ENCODE peak calls at places on chromosomes 7 and 10, in eight cellular contexts. One of them, this sample, is unnamed.

GRCh38 chr7:107427462-107427861 is 42.4 kb upstream of the GPR22 start:
- ATAC-seq in RWPE2: no peak
- ATAC-seq in foreskin keratinocyte: no peak
- ATAC-seq in left lung: no peak
- ATAC-seq in pancreas: peak; percentile 80
- ATAC-seq in right cardiac atrium: peak; percentile 36
- ATAC-seq in heart right ventricle: peak; percentile 61
- ATAC-seq in HCT116: no peak
- ATAC-seq in this sample: no peak

GRCh38 chr10:26696786-26697162 is 727 bp upstream of the PDSS1 start:
- ATAC-seq in pancreas: peak; percentile 7
- ATAC-seq in foreskin keratinocyte: no peak
- ATAC-seq in left lung: peak; percentile 19
- ATAC-seq in RWPE2: no peak
- ATAC-seq in HCT116: peak; percentile 28
- ATAC-seq in heart right ventricle: no peak
- ATAC-seq in right cardiac atrium: no peak
- ATAC-seq in this sample: no peak

GRCh38 chr10:86311900-86312299 is 54.7 kb downstream of the GRID1 start:
- ATAC-seq in right cardiac atrium: no peak
- ATAC-seq in pancreas: no peak
- ATAC-seq in foreskin keratinocyte: no peak
- ATAC-seq in heart right ventricle: no peak
- ATAC-seq in left lung: no peak
- ATAC-seq in HCT116: no peak
- ATAC-seq in RWPE2: no peak
- ATAC-seq in this sample: no peak

GRCh38 chr7:105978035-105978434 is 15.0 kb downstream of the CDHR3 start:
- ATAC-seq in HCT116: no peak
- ATAC-seq in pancreas: no peak
- ATAC-seq in RWPE2: no peak
- ATAC-seq in foreskin keratinocyte: no peak
- ATAC-seq in right cardiac atrium: peak; percentile 77
- ATAC-seq in heart right ventricle: peak; percentile 93
- ATAC-seq in left lung: peak; percentile 86
- ATAC-seq in this sample: no peak

GRCh38 chr7:130179631-130180030 is 25.6 kb downstream of the TMEM209 start:
- ATAC-seq in foreskin keratinocyte: no peak
- ATAC-seq in right cardiac atrium: no peak
- ATAC-seq in RWPE2: no peak
- ATAC-seq in HCT116: no peak
- ATAC-seq in heart right ventricle: no peak
- ATAC-seq in left lung: no peak
- ATAC-seq in pancreas: no peak
- ATAC-seq in this sample: no peak

GRCh38 chr10:11344550-11344949 is 266.9 kb downstream of the USP6NL start:
- ATAC-seq in pancreas: no peak
- ATAC-seq in RWPE2: no peak
- ATAC-seq in right cardiac atrium: no peak
- ATAC-seq in HCT116: no peak
- ATAC-seq in heart right ventricle: no peak
- ATAC-seq in left lung: no peak
- ATAC-seq in foreskin keratinocyte: no peak
- ATAC-seq in this sample: no peak

GRCh38 chr7:55877308-55877707 is 9.9 kb upstream of the ZNF713 start:
- ATAC-seq in heart right ventricle: no peak
- ATAC-seq in pancreas: no peak
- ATAC-seq in left lung: no peak
- ATAC-seq in foreskin keratinocyte: no peak
- ATAC-seq in RWPE2: no peak
- ATAC-seq in HCT116: no peak
- ATAC-seq in right cardiac atrium: no peak
- ATAC-seq in this sample: no peak

GRCh38 chr7:33809218-33809617 is 96.1 kb upstream of the BMPER start:
- ATAC-seq in pancreas: no peak
- ATAC-seq in foreskin keratinocyte: no peak
- ATAC-seq in right cardiac atrium: no peak
- ATAC-seq in left lung: peak; percentile 17
- ATAC-seq in RWPE2: no peak
- ATAC-seq in HCT116: no peak
- ATAC-seq in heart right ventricle: no peak
- ATAC-seq in this sample: no peak

GRCh38 chr7:129210989-129211312 is 13.9 kb upstream of the AHCYL2 start:
- ATAC-seq in HCT116: no peak
- ATAC-seq in right cardiac atrium: peak; percentile 45
- ATAC-seq in left lung: peak; percentile 10
- ATAC-seq in RWPE2: no peak
- ATAC-seq in pancreas: peak; percentile 5
- ATAC-seq in foreskin keratinocyte: no peak
- ATAC-seq in heart right ventricle: peak; percentile 11
- ATAC-seq in this sample: no peak

GRCh38 chr7:74467876-74468275 is 14.2 kb downstream of the GTF2IRD1 start:
- ATAC-seq in RWPE2: no peak
- ATAC-seq in left lung: no peak
- ATAC-seq in pancreas: no peak
- ATAC-seq in foreskin keratinocyte: no peak
- ATAC-seq in heart right ventricle: no peak
- ATAC-seq in HCT116: no peak
- ATAC-seq in right cardiac atrium: no peak
- ATAC-seq in this sample: no peak

GRCh38 chr7:92655346-92655884 is 65.2 kb upstream of the FAM133B start:
- ATAC-seq in heart right ventricle: peak; percentile 42
- ATAC-seq in left lung: no peak
- ATAC-seq in pancreas: peak; percentile 45
- ATAC-seq in HCT116: no peak
- ATAC-seq in foreskin keratinocyte: no peak
- ATAC-seq in RWPE2: no peak
- ATAC-seq in right cardiac atrium: no peak
- ATAC-seq in this sample: no peak

GRCh38 chr10:93077860-93078337 is 4.2 kb downstream of the CYP26A1 start:
- ATAC-seq in left lung: no peak
- ATAC-seq in RWPE2: no peak
- ATAC-seq in right cardiac atrium: no peak
- ATAC-seq in foreskin keratinocyte: no peak
- ATAC-seq in heart right ventricle: no peak
- ATAC-seq in pancreas: no peak
- ATAC-seq in HCT116: no peak
- ATAC-seq in this sample: no peak

GRCh38 chr10:97875391-97875790 is 25.7 kb downstream of the GOLGA7B start:
- ATAC-seq in HCT116: no peak
- ATAC-seq in heart right ventricle: peak; percentile 60
- ATAC-seq in pancreas: no peak
- ATAC-seq in left lung: no peak
- ATAC-seq in RWPE2: no peak
- ATAC-seq in right cardiac atrium: peak; percentile 87
- ATAC-seq in foreskin keratinocyte: no peak
- ATAC-seq in this sample: peak; percentile 23

GRCh38 chr10:89241491-89242339 is 9.9 kb downstream of the LIPA start:
- ATAC-seq in HCT116: no peak
- ATAC-seq in right cardiac atrium: peak; percentile 72
- ATAC-seq in RWPE2: peak; percentile 68
- ATAC-seq in left lung: peak; percentile 82
- ATAC-seq in pancreas: peak; percentile 72
- ATAC-seq in heart right ventricle: peak; percentile 69
- ATAC-seq in foreskin keratinocyte: peak; percentile 42
- ATAC-seq in this sample: peak; percentile 80

DNA sequence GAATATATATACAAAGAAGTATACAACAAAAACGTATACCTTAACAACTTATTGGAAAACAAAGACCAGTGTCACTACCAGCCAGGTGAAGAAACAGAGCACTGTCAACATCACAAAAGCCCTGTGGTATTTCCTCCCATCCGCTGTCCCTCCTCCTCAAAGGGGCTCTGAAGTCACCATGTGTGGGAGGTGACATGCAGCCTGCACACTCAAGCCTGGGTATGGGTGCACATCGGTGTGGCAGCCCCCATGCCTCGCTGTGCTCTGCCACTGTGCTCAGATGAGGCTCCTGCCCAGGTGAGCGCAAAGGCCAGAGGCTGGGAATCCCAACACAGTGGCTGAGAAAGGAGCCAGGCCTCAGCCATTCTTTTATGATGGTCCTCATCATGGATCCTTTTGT is 120.7 kb downstream of the CLEC2L start:
- ATAC-seq in RWPE2: no peak
- ATAC-seq in heart right ventricle: no peak
- ATAC-seq in pancreas: no peak
- ATAC-seq in right cardiac atrium: no peak
- ATAC-seq in HCT116: no peak
- ATAC-seq in foreskin keratinocyte: no peak
- ATAC-seq in left lung: no peak
- ATAC-seq in this sample: no peak
- H3K27ac ChIP-seq in RWPE2: no peak overlapping the region
- H3K27ac ChIP-seq in heart right ventricle: no peak overlapping the region
- H3K27ac ChIP-seq in pancreas: no peak overlapping the region
- H3K27ac ChIP-seq in right cardiac atrium: no peak overlapping the region
- H3K27ac ChIP-seq in HCT116: no peak overlapping the region
- H3K27ac ChIP-seq in foreskin keratinocyte: no peak overlapping the region
- H3K27ac ChIP-seq in left lung: no peak overlapping the region
- H3K27ac ChIP-seq in this sample: no peak overlapping the region

DNA sequence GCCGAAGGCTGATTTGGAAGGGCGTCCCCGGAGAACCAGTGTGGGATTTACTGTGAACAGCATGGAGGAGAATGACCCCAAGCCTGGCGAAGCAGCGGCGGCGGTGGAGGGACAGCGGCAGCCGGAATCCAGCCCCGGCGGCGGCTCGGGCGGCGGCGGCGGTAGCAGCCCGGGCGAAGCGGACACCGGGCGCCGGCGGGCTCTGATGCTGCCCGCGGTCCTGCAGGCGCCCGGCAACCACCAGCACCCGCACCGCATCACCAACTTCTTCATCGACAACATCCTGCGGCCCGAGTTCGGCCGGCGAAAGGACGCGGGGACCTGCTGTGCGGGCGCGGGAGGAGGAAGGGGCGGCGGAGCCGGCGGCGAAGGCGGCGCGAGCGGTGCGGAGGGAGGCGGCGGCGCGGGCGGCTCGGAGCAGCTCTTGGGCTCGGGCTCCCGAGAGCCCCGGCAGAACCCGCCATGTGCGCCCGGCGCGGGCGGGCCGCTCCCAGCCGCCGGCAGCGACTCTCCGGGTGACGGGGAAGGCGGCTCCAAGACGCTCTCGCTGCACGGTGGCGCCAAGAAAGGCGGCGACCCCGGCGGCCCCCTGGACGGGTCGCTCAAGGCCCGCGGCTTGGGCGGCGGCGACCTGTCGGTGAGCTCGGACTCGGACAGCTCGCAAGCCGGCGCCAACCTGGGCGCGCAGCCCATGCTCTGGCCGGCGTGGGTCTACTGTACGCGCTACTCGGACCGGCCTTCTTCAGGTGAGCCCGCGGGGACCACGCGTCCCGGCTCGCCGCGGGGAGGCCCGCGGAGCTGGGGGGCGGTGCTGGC is 596 bp downstream of the EN2 start:
- ATAC-seq in pancreas: peak; percentile 2
- ATAC-seq in foreskin keratinocyte: no peak
- ATAC-seq in left lung: no peak
- ATAC-seq in right cardiac atrium: no peak
- ATAC-seq in HCT116: no peak
- ATAC-seq in RWPE2: no peak
- ATAC-seq in heart right ventricle: no peak
- ATAC-seq in this sample: no peak
- H3K27me3 ChIP-seq in pancreas: peaks cover 26% of the 10 kb centered on the region
- H3K27me3 ChIP-seq in foreskin keratinocyte: peaks cover 96% of the 10 kb centered on the region
- H3K27me3 ChIP-seq in left lung: peaks cover 97% of the 10 kb centered on the region
- H3K27me3 ChIP-seq in right cardiac atrium: no peaks in the 10 kb centered on the region
- H3K27me3 ChIP-seq in HCT116: no peaks in the 10 kb centered on the region
- H3K27me3 ChIP-seq in RWPE2: peaks cover 95% of the 10 kb centered on the region
- H3K27me3 ChIP-seq in heart right ventricle: peaks cover 90% of the 10 kb centered on the region
- H3K27me3 ChIP-seq in this sample: peaks cover 97% of the 10 kb centered on the region

DNA sequence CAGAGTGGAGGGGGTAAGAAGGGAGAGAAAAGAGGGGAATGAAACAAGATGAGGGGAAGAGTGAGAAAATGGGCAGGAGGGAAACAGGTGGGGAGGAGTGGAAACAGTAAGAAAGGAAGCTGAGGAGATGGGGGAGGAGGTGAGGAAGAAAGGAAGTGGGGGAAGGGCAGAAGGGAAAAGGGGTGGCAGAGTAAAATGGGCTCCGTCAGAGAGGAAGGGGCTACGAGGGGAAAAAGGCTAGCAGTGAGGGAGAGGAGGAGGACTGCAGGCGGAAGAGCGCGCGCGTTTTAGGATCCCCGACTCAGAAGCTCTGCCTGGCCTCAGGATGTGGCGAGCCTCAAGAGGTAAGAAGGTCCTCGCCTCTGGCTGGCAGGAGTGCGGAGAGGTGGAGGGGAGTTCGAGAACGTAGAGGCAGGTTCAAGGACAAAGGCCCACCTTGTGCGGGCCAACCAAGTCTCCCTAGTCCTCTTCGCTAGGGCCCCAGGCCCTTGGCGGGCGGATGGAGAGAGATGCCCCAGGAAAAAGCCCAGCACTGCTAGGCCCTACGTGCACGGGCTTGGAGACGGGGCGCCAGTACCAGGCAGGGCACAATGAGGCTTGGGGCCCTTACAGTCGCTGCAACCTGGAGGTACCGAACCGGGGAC is 5.8 kb upstream of the NKX2-3 start:
- ATAC-seq in RWPE2: no peak
- ATAC-seq in left lung: no peak
- ATAC-seq in pancreas: no peak
- ATAC-seq in foreskin keratinocyte: no peak
- ATAC-seq in heart right ventricle: no peak
- ATAC-seq in HCT116: no peak
- ATAC-seq in right cardiac atrium: no peak
- ATAC-seq in this sample: no peak
- H3K27ac ChIP-seq in RWPE2: no peak overlapping the region
- H3K27ac ChIP-seq in left lung: no peak overlapping the region
- H3K27ac ChIP-seq in pancreas: no peak overlapping the region
- H3K27ac ChIP-seq in foreskin keratinocyte: no peak overlapping the region
- H3K27ac ChIP-seq in heart right ventricle: no peak overlapping the region
- H3K27ac ChIP-seq in HCT116: no peak overlapping the region
- H3K27ac ChIP-seq in right cardiac atrium: no peak overlapping the region
- H3K27ac ChIP-seq in this sample: no peak overlapping the region

GRCh38 chr10:123101844-123102243 is 33.9 kb upstream of the HMX3 start:
- ATAC-seq in foreskin keratinocyte: no peak
- ATAC-seq in right cardiac atrium: no peak
- ATAC-seq in left lung: no peak
- ATAC-seq in HCT116: peak; percentile 37
- ATAC-seq in pancreas: peak; percentile 44
- ATAC-seq in RWPE2: no peak
- ATAC-seq in heart right ventricle: no peak
- ATAC-seq in this sample: no peak

GRCh38 chr10:123100030-123100762 is 35.6 kb upstream of the HMX3 start:
- ATAC-seq in right cardiac atrium: no peak
- ATAC-seq in HCT116: peak; percentile 56
- ATAC-seq in pancreas: no peak
- ATAC-seq in left lung: no peak
- ATAC-seq in RWPE2: peak; percentile 49
- ATAC-seq in heart right ventricle: no peak
- ATAC-seq in foreskin keratinocyte: no peak
- ATAC-seq in this sample: no peak

GRCh38 chr10:123093489-123093888 is 42.3 kb upstream of the HMX3 start:
- ATAC-seq in RWPE2: no peak
- ATAC-seq in heart right ventricle: no peak
- ATAC-seq in HCT116: no peak
- ATAC-seq in right cardiac atrium: no peak
- ATAC-seq in left lung: no peak
- ATAC-seq in pancreas: no peak
- ATAC-seq in foreskin keratinocyte: no peak
- ATAC-seq in this sample: no peak

GRCh38 chr10:123096452-123096851 is 39.3 kb upstream of the HMX3 start:
- ATAC-seq in right cardiac atrium: no peak
- ATAC-seq in HCT116: peak; percentile 42
- ATAC-seq in pancreas: no peak
- ATAC-seq in heart right ventricle: peak; percentile 66
- ATAC-seq in foreskin keratinocyte: no peak
- ATAC-seq in RWPE2: no peak
- ATAC-seq in left lung: no peak
- ATAC-seq in this sample: no peak

GRCh38 chr10:123097039-123097438 is 38.7 kb upstream of the HMX3 start:
- ATAC-seq in foreskin keratinocyte: no peak
- ATAC-seq in left lung: no peak
- ATAC-seq in pancreas: no peak
- ATAC-seq in right cardiac atrium: no peak
- ATAC-seq in HCT116: peak; percentile 45
- ATAC-seq in heart right ventricle: no peak
- ATAC-seq in RWPE2: no peak
- ATAC-seq in this sample: no peak
- H3K27me3 ChIP-seq in foreskin keratinocyte: peaks cover 7% of the 10 kb centered on the region
- H3K27me3 ChIP-seq in left lung: peaks cover 27% of the 10 kb centered on the region
- H3K27me3 ChIP-seq in pancreas: no peaks in the 10 kb centered on the region
- H3K27me3 ChIP-seq in right cardiac atrium: no peaks in the 10 kb centered on the region
- H3K27me3 ChIP-seq in HCT116: peaks cover 25% of the 10 kb centered on the region
- H3K27me3 ChIP-seq in heart right ventricle: no peaks in the 10 kb centered on the region
- H3K27me3 ChIP-seq in RWPE2: no peaks in the 10 kb centered on the region
- H3K27me3 ChIP-seq in this sample: peaks cover 40% of the 10 kb centered on the region

This sample was measured in gastroesophageal sphincter.